ENCODE peak calls at places on chromosomes 1 and 21, in four cellular contexts. X is neuronal stem cell, E is OCI-LY7, O is Calu3. K is an unnamed sample.

GRCh38 chr1:227780101-227781044 is 35.1 kb upstream of the PRSS38 start:
- DNase-seq in O (no peak), X (no peak), E (no peak), K (no peak)

GRCh38 chr21:38794978-38795377 is 10.8 kb upstream of the ETS2 start:
- DNase-seq in O (no peak), E (no peak), X (no peak), K (no peak)

GRCh38 chr1:27504588-27505419 is 14.8 kb upstream of the WASF2 start:
- DNase-seq in O (no peak), E (no peak), X (no peak), K (no peak)

GRCh38 chr1:167798951-167799350 is 77.2 kb downstream of the MPZL1 start:
- DNase-seq in X (no peak), E (no peak), O (no peak), K (no peak)

GRCh38 chr21:46121286-46122221 is 23.6 kb downstream of the COL6A2 start:
- DNase-seq in X (no peak), O (no peak), E (no peak), K (no peak)

GRCh38 chr1:208291923-208292711 is 47.9 kb upstream of the PLXNA2 start:
- DNase-seq in E (no peak), X (no peak), O (no peak), K (no peak)

GRCh38 chr1:197314672-197315071 is 46.6 kb downstream of the CRB1 start:
- DNase-seq in E (no peak), O (no peak), X (no peak), K (no peak)

GRCh38 chr1:58657082-58657481 is 42.8 kb downstream of the MYSM1 start:
- DNase-seq in O (no peak), E (peak; percentile 56), X (no peak), K (no peak)

GRCh38 chr1:89603651-89604413 is 29.1 kb upstream of the LRRC8C start:
- DNase-seq in O (no peak), E (no peak), X (no peak), K (no peak)

GRCh38 chr1:53244126-53244525 is 5.8 kb upstream of the MAGOH start:
- DNase-seq in X (no peak), E (no peak), O (no peak), K (no peak)

GRCh38 chr1:232627645-232628334 is 2.1 kb downstream of the SIPA1L2 start:
- DNase-seq in X (no peak), E (peak; percentile 84), O (peak; percentile 40), K (peak; percentile 68)

GRCh38 chr1:8040586-8040985 is 14.5 kb upstream of the ERRFI1 start:
- DNase-seq in O (peak; percentile 73), X (no peak), E (no peak), K (no peak)

GRCh38 chr1:206107168-206107544 is 10.0 kb downstream of the AVPR1B start:
- DNase-seq in E (no peak), X (no peak), O (no peak), K (no peak)

GRCh38 chr1:9573723-9574122 is 15.0 kb upstream of the TMEM201 start:
- DNase-seq in O (no peak), X (no peak), E (peak; percentile 55), K (peak; percentile 67)

GRCh38 chr1:202133016-202133415 is 10.3 kb downstream of the GPR37L1 start:
- DNase-seq in O (no peak), E (no peak), X (no peak), K (no peak)

GRCh38 chr1:1402081-1402900 is 3.2 kb upstream of the CCNL2 start:
- DNase-seq in E (peak; percentile 40), X (no peak), O (peak; percentile 43), K (peak; percentile 84)

GRCh38 chr1:177495878-177496277 is 325.1 kb downstream of the BRINP2 start:
- DNase-seq in E (no peak), X (no peak), O (no peak), K (no peak)

GRCh38 chr1:57911427-57911826 is 487.6 kb upstream of the DAB1 start:
- DNase-seq in X (no peak), O (no peak), E (no peak), K (no peak)

K was measured in Karpas-422.